ENCODE peak calls at places on chromosomes 1 and 21, in six cellular contexts. One of them, this sample, is unnamed.
A peak's percentile ranks its signal among the peaks of the same experiment; 100 is the strongest.

GRCh38 chr1:228088586-228089498 is 6.3 kb downstream of the ARF1 start:
- DNase-seq in CD4-positive, CD25-positive, alpha-beta regulatory T cell: no peak
- DNase-seq in GM23248: peak; percentile 82
- DNase-seq in ovary: peak; percentile 7
- DNase-seq in body of pancreas: no peak
- DNase-seq in aorta: peak; percentile 40
- DNase-seq in this sample: no peak

GRCh38 chr1:208381481-208381880 is 137.3 kb upstream of the PLXNA2 start:
- DNase-seq in body of pancreas: no peak
- DNase-seq in aorta: no peak
- DNase-seq in CD4-positive, CD25-positive, alpha-beta regulatory T cell: no peak
- DNase-seq in GM23248: no peak
- DNase-seq in ovary: no peak
- DNase-seq in this sample: no peak

GRCh38 chr21:34369741-34370140 is 5.6 kb upstream of the SMIM11 start:
- DNase-seq in GM23248: no peak
- DNase-seq in body of pancreas: no peak
- DNase-seq in CD4-positive, CD25-positive, alpha-beta regulatory T cell: no peak
- DNase-seq in ovary: no peak
- DNase-seq in aorta: no peak
- DNase-seq in this sample: no peak

GRCh38 chr1:86499987-86500593 is 31.4 kb downstream of the CLCA1 start:
- DNase-seq in body of pancreas: no peak
- DNase-seq in CD4-positive, CD25-positive, alpha-beta regulatory T cell: no peak
- DNase-seq in GM23248: peak; percentile 90
- DNase-seq in aorta: no peak
- DNase-seq in ovary: no peak
- DNase-seq in this sample: no peak

GRCh38 chr1:171740987-171741871 is 636 bp downstream of the VAMP4 start:
- DNase-seq in CD4-positive, CD25-positive, alpha-beta regulatory T cell: peak; percentile 17
- DNase-seq in GM23248: peak; percentile 69
- DNase-seq in aorta: peak; percentile 57
- DNase-seq in ovary: peak; percentile 24
- DNase-seq in body of pancreas: peak; percentile 57
- DNase-seq in this sample: peak; percentile 74

GRCh38 chr1:110548381-110548780 is 29.4 kb upstream of the KCNA10 start:
- DNase-seq in body of pancreas: peak; percentile 16
- DNase-seq in aorta: no peak
- DNase-seq in CD4-positive, CD25-positive, alpha-beta regulatory T cell: no peak
- DNase-seq in GM23248: peak; percentile 50
- DNase-seq in ovary: no peak
- DNase-seq in this sample: no peak

GRCh38 chr1:7369866-7370265 is 401.2 kb upstream of the VAMP3 start:
- DNase-seq in aorta: peak; percentile 12
- DNase-seq in body of pancreas: no peak
- DNase-seq in ovary: no peak
- DNase-seq in GM23248: no peak
- DNase-seq in CD4-positive, CD25-positive, alpha-beta regulatory T cell: no peak
- DNase-seq in this sample: no peak

GRCh38 chr1:47317841-47318240 is 3.9 kb upstream of the STIL start:
- DNase-seq in aorta: no peak
- DNase-seq in ovary: no peak
- DNase-seq in GM23248: peak; percentile 98
- DNase-seq in body of pancreas: no peak
- DNase-seq in CD4-positive, CD25-positive, alpha-beta regulatory T cell: no peak
- DNase-seq in this sample: no peak

GRCh38 chr1:24117722-24118409 is 5.9 kb upstream of the MYOM3 start:
- DNase-seq in CD4-positive, CD25-positive, alpha-beta regulatory T cell: no peak
- DNase-seq in GM23248: peak; percentile 90
- DNase-seq in body of pancreas: peak; percentile 44
- DNase-seq in aorta: no peak
- DNase-seq in ovary: no peak
- DNase-seq in this sample: no peak

GRCh38 chr1:200035956-200036615 is 8.6 kb downstream of the NR5A2 start:
- DNase-seq in aorta: no peak
- DNase-seq in body of pancreas: no peak
- DNase-seq in ovary: no peak
- DNase-seq in CD4-positive, CD25-positive, alpha-beta regulatory T cell: no peak
- DNase-seq in GM23248: no peak
- DNase-seq in this sample: no peak

GRCh38 chr1:212466437-212466836 is 33.7 kb downstream of the NENF start:
- DNase-seq in ovary: no peak
- DNase-seq in body of pancreas: no peak
- DNase-seq in aorta: no peak
- DNase-seq in CD4-positive, CD25-positive, alpha-beta regulatory T cell: no peak
- DNase-seq in GM23248: no peak
- DNase-seq in this sample: no peak

GRCh38 chr1:212466913-212467650 is 34.4 kb downstream of the NENF start:
- DNase-seq in body of pancreas: peak; percentile 42
- DNase-seq in GM23248: no peak
- DNase-seq in aorta: no peak
- DNase-seq in CD4-positive, CD25-positive, alpha-beta regulatory T cell: no peak
- DNase-seq in ovary: no peak
- DNase-seq in this sample: no peak

GRCh38 chr1:212470059-212470458 is 37.3 kb downstream of the NENF start:
- DNase-seq in aorta: peak; percentile 94
- DNase-seq in GM23248: peak; percentile 99
- DNase-seq in ovary: peak; percentile 85
- DNase-seq in CD4-positive, CD25-positive, alpha-beta regulatory T cell: no peak
- DNase-seq in body of pancreas: peak; percentile 60
- DNase-seq in this sample: peak; percentile 89

GRCh38 chr1:212465311-212465710 is 32.6 kb downstream of the NENF start:
- DNase-seq in CD4-positive, CD25-positive, alpha-beta regulatory T cell: no peak
- DNase-seq in aorta: no peak
- DNase-seq in GM23248: no peak
- DNase-seq in body of pancreas: no peak
- DNase-seq in ovary: no peak
- DNase-seq in this sample: no peak

DNA sequence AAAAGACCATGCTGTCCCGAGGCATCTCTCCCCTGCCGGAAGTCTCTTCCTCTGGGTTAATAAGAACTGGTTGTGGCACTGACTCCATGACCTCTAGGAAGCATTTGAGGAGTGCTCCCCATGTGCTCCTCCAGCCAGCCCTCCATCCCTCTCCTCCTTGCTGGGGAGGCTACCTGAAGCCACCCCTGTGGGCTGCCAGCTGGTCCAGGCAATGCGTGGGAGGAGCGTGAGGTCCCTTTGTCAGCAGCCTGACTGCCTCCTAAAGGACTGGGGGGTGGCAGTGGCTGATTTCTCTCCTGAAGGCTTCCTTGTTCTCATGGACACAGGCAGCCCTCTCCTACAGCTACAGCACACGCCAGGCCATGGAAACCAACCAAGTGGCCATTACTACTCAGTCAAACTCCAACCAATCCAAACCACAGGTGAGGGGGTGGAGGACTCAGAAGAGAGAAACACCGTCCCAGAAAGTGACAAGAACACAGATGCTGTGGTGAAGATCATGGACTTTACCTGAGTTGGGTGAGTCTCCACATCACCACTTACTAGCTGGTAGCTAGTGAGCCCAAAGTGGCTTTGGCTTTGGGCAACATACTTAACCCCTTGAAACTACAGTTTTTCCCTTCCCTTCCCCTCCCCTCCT is 35.2 kb downstream of the NENF start:
- DNase-seq in ovary: no peak
- DNase-seq in aorta: no peak
- DNase-seq in GM23248: peak; percentile 39
- DNase-seq in body of pancreas: no peak
- DNase-seq in CD4-positive, CD25-positive, alpha-beta regulatory T cell: no peak
- DNase-seq in this sample: no peak
- H3K27ac ChIP-seq in ovary: no peak overlapping the region
- H3K27ac ChIP-seq in aorta: no peak overlapping the region
- H3K27ac ChIP-seq in GM23248: no peak overlapping the region
- H3K27ac ChIP-seq in body of pancreas: no peak overlapping the region
- H3K27ac ChIP-seq in CD4-positive, CD25-positive, alpha-beta regulatory T cell: no peak overlapping the region
- H3K27ac ChIP-seq in this sample: no peak overlapping the region

GRCh38 chr1:13710097-13710496 is 10.1 kb downstream of the PRDM2 start:
- DNase-seq in CD4-positive, CD25-positive, alpha-beta regulatory T cell: no peak
- DNase-seq in body of pancreas: no peak
- DNase-seq in aorta: no peak
- DNase-seq in ovary: no peak
- DNase-seq in GM23248: no peak
- DNase-seq in this sample: no peak

DNA sequence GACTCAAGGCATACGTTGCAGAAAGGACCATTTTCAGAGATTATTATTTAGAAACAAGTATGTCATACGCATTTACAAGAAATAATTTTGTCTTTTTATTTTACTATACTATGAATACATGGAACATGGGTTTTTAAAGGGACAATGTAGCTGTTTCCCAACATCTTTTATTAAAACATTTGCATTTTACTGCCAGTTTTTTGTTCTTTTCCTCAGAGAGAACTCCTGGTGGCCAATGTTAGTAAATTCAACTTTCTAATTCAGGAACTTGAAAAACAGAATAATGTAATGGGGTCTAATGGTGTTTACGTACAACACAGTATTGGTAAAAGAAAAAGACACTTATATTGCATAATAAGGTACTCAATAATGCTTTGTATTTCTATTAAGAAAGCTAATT is 14.9 kb downstream of the PRDM2 start:
- DNase-seq in aorta: no peak
- DNase-seq in body of pancreas: no peak
- DNase-seq in GM23248: peak; percentile 69
- DNase-seq in ovary: no peak
- DNase-seq in CD4-positive, CD25-positive, alpha-beta regulatory T cell: no peak
- DNase-seq in this sample: no peak
- H3K27ac ChIP-seq in aorta: no peak overlapping the region
- H3K27ac ChIP-seq in body of pancreas: no peak overlapping the region
- H3K27ac ChIP-seq in GM23248: peak overlapping the region; percentile 84
- H3K27ac ChIP-seq in ovary: no peak overlapping the region
- H3K27ac ChIP-seq in CD4-positive, CD25-positive, alpha-beta regulatory T cell: no peak overlapping the region
- H3K27ac ChIP-seq in this sample: no peak overlapping the region

DNA sequence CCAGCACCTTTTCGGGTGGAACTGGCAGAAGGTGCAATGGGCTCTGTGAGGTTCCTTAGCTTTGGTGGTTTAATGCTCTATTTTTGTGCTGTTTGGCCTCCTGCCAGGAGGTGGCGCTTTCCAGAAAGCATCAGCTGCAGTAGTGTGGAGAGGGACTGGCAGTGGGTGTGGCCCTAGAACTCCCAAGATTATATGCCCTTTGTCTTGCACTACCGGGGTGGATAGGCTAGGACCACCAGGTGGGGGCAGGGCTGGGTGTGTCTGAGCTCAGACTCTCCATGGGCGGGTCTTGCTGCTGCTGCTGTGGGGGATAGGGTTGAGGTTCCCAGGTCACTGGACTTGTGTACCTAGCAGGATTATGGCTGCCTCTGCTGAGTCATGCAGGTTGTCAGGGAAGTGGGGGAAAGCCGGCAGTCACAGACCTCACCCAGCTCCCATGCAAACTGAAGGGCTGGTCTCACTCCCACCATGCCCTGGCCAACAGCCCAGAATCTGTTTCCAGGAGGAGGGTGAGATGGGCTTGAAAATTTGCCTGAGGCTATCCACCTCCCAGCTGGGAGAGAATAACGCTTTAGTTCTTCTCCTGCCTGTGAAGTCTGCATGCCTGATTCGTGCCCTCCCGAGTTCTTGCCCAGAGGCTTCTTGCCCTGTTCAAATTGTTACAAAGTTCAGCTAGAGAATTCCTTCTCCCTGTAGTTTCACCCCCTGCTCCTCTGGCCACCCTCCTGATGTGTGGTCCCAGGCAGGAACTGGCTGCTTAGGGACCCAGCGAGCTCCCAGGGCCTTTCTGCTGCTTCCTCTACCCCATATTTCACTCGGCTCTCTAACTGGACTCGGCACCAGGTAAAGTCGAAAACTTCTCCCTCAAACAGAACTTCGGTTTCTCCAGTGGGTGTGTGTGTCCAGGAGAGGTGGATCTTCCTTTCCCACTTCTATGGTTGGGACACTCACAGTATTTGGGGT is 76.5 kb upstream of the BTG3 start:
- DNase-seq in CD4-positive, CD25-positive, alpha-beta regulatory T cell: peak; percentile 25
- DNase-seq in aorta: peak; percentile 56
- DNase-seq in body of pancreas: peak; percentile 30
- DNase-seq in ovary: peak; percentile 35
- DNase-seq in GM23248: no peak
- DNase-seq in this sample: peak; percentile 89
- H3K27ac ChIP-seq in CD4-positive, CD25-positive, alpha-beta regulatory T cell: no peak overlapping the region
- H3K27ac ChIP-seq in aorta: no peak overlapping the region
- H3K27ac ChIP-seq in body of pancreas: no peak overlapping the region
- H3K27ac ChIP-seq in ovary: no peak overlapping the region
- H3K27ac ChIP-seq in GM23248: no peak overlapping the region
- H3K27ac ChIP-seq in this sample: peak overlapping the region; percentile 61

GRCh38 chr1:109161836-109162606 is 48.1 kb downstream of the ELAPOR1 start:
- DNase-seq in GM23248: peak; percentile 91
- DNase-seq in aorta: peak; percentile 75
- DNase-seq in body of pancreas: peak; percentile 63
- DNase-seq in ovary: no peak
- DNase-seq in CD4-positive, CD25-positive, alpha-beta regulatory T cell: no peak
- DNase-seq in this sample: peak; percentile 27
- H3K27ac ChIP-seq in GM23248: peak overlapping the region; percentile 58
- H3K27ac ChIP-seq in aorta: no peak overlapping the region
- H3K27ac ChIP-seq in body of pancreas: no peak overlapping the region
- H3K27ac ChIP-seq in ovary: no peak overlapping the region
- H3K27ac ChIP-seq in CD4-positive, CD25-positive, alpha-beta regulatory T cell: peak overlapping the region; percentile 35
- H3K27ac ChIP-seq in this sample: no peak overlapping the region

GRCh38 chr1:209790286-209791193 is 6.2 kb upstream of the C1orf74 start:
- DNase-seq in GM23248: peak; percentile 7
- DNase-seq in CD4-positive, CD25-positive, alpha-beta regulatory T cell: no peak
- DNase-seq in ovary: no peak
- DNase-seq in body of pancreas: no peak
- DNase-seq in aorta: no peak
- DNase-seq in this sample: no peak
- H3K27ac ChIP-seq in GM23248: no peak overlapping the region
- H3K27ac ChIP-seq in CD4-positive, CD25-positive, alpha-beta regulatory T cell: no peak overlapping the region
- H3K27ac ChIP-seq in ovary: no peak overlapping the region
- H3K27ac ChIP-seq in body of pancreas: no peak overlapping the region
- H3K27ac ChIP-seq in aorta: no peak overlapping the region
- H3K27ac ChIP-seq in this sample: no peak overlapping the region

GRCh38 chr1:178918328-178918727 is 47.5 kb upstream of the ANGPTL1 start:
- DNase-seq in ovary: no peak
- DNase-seq in CD4-positive, CD25-positive, alpha-beta regulatory T cell: no peak
- DNase-seq in GM23248: no peak
- DNase-seq in aorta: no peak
- DNase-seq in body of pancreas: no peak
- DNase-seq in this sample: no peak

GRCh38 chr1:178910023-178910422 is 39.1 kb upstream of the ANGPTL1 start:
- DNase-seq in aorta: no peak
- DNase-seq in CD4-positive, CD25-positive, alpha-beta regulatory T cell: no peak
- DNase-seq in body of pancreas: no peak
- DNase-seq in GM23248: no peak
- DNase-seq in ovary: no peak
- DNase-seq in this sample: no peak

GRCh38 chr1:178908358-178908757 is 37.5 kb upstream of the ANGPTL1 start:
- DNase-seq in ovary: no peak
- DNase-seq in aorta: no peak
- DNase-seq in GM23248: peak; percentile 69
- DNase-seq in CD4-positive, CD25-positive, alpha-beta regulatory T cell: no peak
- DNase-seq in body of pancreas: no peak
- DNase-seq in this sample: no peak

GRCh38 chr1:178916448-178917174 is 45.7 kb upstream of the ANGPTL1 start:
- DNase-seq in CD4-positive, CD25-positive, alpha-beta regulatory T cell: no peak
- DNase-seq in body of pancreas: no peak
- DNase-seq in aorta: no peak
- DNase-seq in GM23248: no peak
- DNase-seq in ovary: peak; percentile 22
- DNase-seq in this sample: no peak

GRCh38 chr1:178912597-178912996 is 41.7 kb upstream of the ANGPTL1 start:
- DNase-seq in CD4-positive, CD25-positive, alpha-beta regulatory T cell: no peak
- DNase-seq in aorta: no peak
- DNase-seq in body of pancreas: no peak
- DNase-seq in GM23248: peak; percentile 30
- DNase-seq in ovary: no peak
- DNase-seq in this sample: no peak
- H3K27ac ChIP-seq in CD4-positive, CD25-positive, alpha-beta regulatory T cell: no peak overlapping the region
- H3K27ac ChIP-seq in aorta: no peak overlapping the region
- H3K27ac ChIP-seq in body of pancreas: no peak overlapping the region
- H3K27ac ChIP-seq in GM23248: no peak overlapping the region
- H3K27ac ChIP-seq in ovary: no peak overlapping the region
- H3K27ac ChIP-seq in this sample: no peak overlapping the region